ENCODE peak calls at places on chromosomes 4 and X, in ten cellular contexts. K is GM12878, F is uterus, E is tibial nerve, S is spleen, A is right lobe of liver, X is IMR-90, M is upper lobe of left lung, O is ovary, Y is body of pancreas. T is an unnamed sample.

GRCh38 chr4:154622598-154622997 is 10.1 kb upstream of the FGG start:
- DNase-seq in K (no peak), F (no peak), E (peak), S (no peak), A (no peak), X (peak), M (no peak), O (no peak), Y (peak), T (no peak)

GRCh38 chrX:816411-816810 is 185.8 kb downstream of the SHOX start:
- DNase-seq in K (no peak), F (no peak), E (no peak), S (no peak), A (no peak), X (no peak), M (no peak), O (no peak), Y (no peak), T (no peak)

GRCh38 chr4:183110244-183110643 is 11.2 kb downstream of the WWC2 start:
- DNase-seq in K (no peak), F (no peak), E (no peak), S (no peak), A (no peak), X (no peak), M (no peak), O (no peak), Y (no peak), T (no peak)

GRCh38 chr4:185738038-185738552 is 73.9 kb downstream of the SORBS2 start:
- DNase-seq in K (no peak), F (no peak), E (peak), S (no peak), A (no peak), X (peak), M (no peak), O (no peak), Y (no peak), T (peak)

GRCh38 chrX:56963377-56963776 is 32.0 kb downstream of the SPIN3 start:
- DNase-seq in K (no peak), F (no peak), E (no peak), S (no peak), A (no peak), X (no peak), M (no peak), O (no peak), Y (no peak), T (no peak)

GRCh38 chr4:56723201-56723605 is 42.1 kb upstream of the HOPX start:
- DNase-seq in K (no peak), F (no peak), E (no peak), S (no peak), A (no peak), X (no peak), M (no peak), O (no peak), Y (no peak), T (no peak)

GRCh38 chr4:8609824-8610350 is 17.3 kb downstream of the CPZ start:
- DNase-seq in K (no peak), F (no peak), E (no peak), S (no peak), A (no peak), X (no peak), M (peak), O (no peak), Y (no peak), T (no peak)

GRCh38 chr4:80069108-80069836 is 3.8 kb downstream of the ANTXR2 start:
- DNase-seq in K (no peak), F (no peak), E (no peak), S (no peak), A (no peak), X (peak), M (no peak), O (no peak), Y (no peak), T (no peak)

GRCh38 chr4:24105183-24106039 is 215.6 kb upstream of the PPARGC1A start:
- DNase-seq in K (no peak), F (no peak), E (no peak), S (no peak), A (no peak), X (peak), M (no peak), O (no peak), Y (no peak), T (no peak)

GRCh38 chr4:24102621-24103020 is 212.8 kb upstream of the PPARGC1A start:
- DNase-seq in K (no peak), F (no peak), E (no peak), S (no peak), A (no peak), X (no peak), M (no peak), O (no peak), Y (no peak), T (no peak)

GRCh38 chr4:24103434-24104168 is 213.8 kb upstream of the PPARGC1A start:
- DNase-seq in K (no peak), F (no peak), E (no peak), S (no peak), A (no peak), X (peak), M (no peak), O (no peak), Y (no peak), T (no peak)

DNA sequence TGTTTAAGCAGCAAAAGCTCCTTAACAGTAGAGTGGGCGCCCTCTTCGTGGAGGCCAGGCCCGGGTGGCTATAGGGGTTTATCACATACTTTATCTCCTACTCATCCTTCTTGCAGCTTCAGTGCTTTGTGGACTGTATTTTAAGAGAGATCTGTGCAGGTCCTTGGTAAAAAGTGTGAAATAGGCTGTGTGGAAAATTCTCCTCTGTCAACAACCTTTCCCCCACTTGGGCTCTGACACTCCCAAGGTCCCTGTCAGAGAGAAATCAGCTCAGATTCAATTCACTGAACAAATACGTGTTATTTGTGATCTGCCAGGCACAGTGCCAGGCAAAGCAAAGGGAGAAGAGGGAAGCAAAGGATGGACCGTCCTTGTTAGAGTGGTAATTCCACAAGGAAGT is 214.3 kb upstream of the PPARGC1A start:
- DNase-seq in K (no peak), F (no peak), E (no peak), S (no peak), A (peak), X (peak), M (no peak), O (no peak), Y (no peak), T (no peak)
- H3K27ac ChIP-seq in K (no peak), F (no peak), E (no peak), S (no peak), A (no peak), X (peak), M (no peak), O (no peak), Y (no peak), T (no peak)

DNA sequence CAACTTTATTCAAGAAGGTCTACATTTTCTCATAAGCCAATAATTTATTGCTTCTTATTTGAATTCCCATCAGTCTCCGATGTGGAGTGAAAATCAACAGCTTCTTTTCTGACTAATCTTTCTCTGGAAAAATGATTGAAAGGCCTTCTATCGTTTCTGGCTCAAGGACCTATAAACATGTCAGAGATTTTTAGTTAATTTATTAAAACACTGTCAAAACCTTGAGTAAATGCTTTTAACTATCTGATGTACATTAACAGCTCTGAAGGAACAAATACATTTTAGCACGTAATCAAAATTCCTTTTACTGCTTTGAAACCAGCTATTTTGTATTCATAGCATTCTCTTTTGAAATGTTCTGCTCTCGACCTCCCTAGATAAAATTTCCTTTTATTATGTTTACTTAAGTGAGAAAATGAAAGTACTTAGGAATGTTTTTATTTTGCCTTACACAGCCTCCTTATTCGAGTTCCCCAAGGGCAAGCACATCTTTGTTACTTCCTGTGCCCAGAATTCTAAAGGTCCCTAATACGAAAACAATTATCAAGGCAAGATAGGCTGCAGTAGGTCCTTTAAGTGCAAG is 3.2 kb upstream of the ZFX start:
- DNase-seq in K (no peak), F (no peak), E (no peak), S (no peak), A (no peak), X (peak), M (no peak), O (no peak), Y (no peak), T (no peak)
- H3K4me3 ChIP-seq in K (no peak), F (peak), E (peak), S (no peak), A (no peak), X (peak), M (no peak), O (peak), Y (no peak), T (no peak)

DNA sequence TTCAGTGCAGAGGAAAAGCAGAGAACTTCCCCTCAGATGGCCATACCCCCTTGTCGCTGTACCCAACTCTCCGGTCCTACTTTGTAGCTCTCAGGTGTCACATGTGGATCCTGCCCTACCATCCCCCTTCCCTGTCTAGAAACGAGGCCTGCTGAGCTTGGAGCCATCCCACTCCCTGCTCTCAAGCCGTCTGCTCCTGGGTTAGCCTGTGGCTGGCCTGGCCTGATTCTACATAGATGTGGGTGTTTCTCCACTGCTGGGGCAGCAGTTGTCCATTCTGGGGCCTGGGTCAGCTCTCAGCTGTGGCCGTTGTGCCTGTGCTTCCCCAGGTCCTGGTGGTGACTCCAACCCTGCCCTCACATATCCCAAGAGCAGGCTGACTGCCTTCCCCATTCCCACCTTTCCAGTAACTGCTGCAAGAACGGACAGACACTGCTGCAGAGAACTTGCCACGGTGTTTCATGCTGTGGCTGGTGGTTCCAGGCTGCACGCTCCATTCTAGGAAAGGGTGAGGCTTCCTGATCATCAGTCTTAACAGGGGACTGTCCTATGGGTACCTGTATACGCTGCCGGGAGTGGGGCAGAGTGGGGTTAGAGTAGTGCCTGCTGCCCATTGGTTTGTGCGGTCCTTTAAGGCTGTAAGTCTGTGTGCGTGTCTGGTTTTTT is 3.6 kb downstream of the IL9R start:
- DNase-seq in K (no peak), F (no peak), E (no peak), S (peak), A (no peak), X (no peak), M (no peak), O (no peak), Y (no peak), T (no peak)
- TF ChIP-seq POLR2A in K (no peak), F (no peak), E (no peak), S (no peak), A (no peak), X (no peak), M (no peak), O (no peak), Y (no peak), T (no peak)

GRCh38 chrX:108020631-108021030 is 24.2 kb upstream of the VSIG1 start:
- DNase-seq in K (no peak), F (no peak), E (no peak), S (no peak), A (no peak), X (peak), M (no peak), O (no peak), Y (no peak), T (no peak)
- H3K27ac ChIP-seq in K (no peak), F (no peak), E (no peak), S (no peak), A (no peak), X (no peak), M (no peak), O (no peak), Y (no peak), T (no peak)

GRCh38 chrX:123580871-123581270 is 152.0 kb downstream of the THOC2 start:
- DNase-seq in K (no peak), F (no peak), E (no peak), S (no peak), A (no peak), X (no peak), M (no peak), O (no peak), Y (no peak), T (no peak)
- H3K4me3 ChIP-seq in K (no peak), F (no peak), E (no peak), S (no peak), A (no peak), X (no peak), M (no peak), O (no peak), Y (no peak), T (no peak)

DNA sequence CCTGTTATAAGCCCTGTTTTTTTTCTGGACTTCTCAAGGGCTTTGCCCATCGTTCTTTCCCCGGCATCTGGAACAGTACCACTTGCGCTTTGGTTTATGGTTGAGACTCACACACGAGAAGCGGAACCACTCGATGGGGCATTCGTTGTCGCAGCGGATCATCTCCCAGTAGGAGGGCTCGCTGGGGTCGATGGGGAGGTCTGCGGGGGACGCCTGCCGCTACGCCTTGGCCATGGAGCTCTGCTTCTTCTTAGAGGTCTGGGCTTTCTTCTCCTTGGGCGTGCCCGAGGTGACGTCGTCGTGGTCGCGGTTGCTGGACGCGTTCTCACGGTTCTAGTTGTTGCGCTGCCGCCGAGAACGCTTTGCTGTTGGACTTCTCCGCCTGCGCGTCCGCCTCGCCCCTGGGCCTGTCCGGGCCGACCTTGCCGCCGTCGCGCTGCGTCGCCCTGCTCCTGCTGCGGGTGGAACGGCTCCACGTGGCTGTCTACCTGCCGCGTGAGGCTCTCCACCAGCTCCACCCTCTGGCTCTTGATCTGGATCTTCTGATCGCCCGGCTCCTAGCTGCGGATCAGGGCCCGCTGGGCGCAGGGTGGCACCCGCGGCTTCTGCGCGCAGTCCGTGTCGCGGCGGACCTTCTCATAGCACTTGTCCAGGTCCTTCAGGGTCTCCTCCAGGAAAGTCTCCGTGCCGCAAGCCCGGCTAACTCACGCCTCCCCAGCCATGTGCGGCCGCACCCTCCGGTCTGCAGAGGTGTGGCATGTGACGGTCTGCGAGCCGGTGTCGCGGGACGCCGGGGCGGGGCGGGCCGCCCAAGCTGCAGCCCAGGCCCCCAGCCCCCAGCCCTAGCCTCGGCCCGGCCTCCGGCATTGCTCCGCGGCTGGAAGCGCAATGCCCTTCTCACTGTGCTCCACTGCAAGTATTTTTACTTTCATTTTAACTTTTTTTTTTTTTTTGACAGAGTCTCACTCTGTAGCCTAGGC is 40.5 kb upstream of the OGT start:
- DNase-seq in K (no peak), F (peak), E (peak), S (peak), A (peak), X (peak), M (peak), O (peak), Y (peak), T (peak)
- TF ChIP-seq POLR2A in K (no peak), F (no peak), E (no peak), S (no peak), A (no peak), X (no peak), M (peak), O (no peak), Y (no peak), T (no peak)

GRCh38 chr4:164116286-164116685 is 621.8 kb downstream of the TMA16 start:
- DNase-seq in K (no peak), F (no peak), E (no peak), S (no peak), A (no peak), X (no peak), M (no peak), O (no peak), Y (no peak), T (no peak)
- H3K27ac ChIP-seq in K (no peak), F (no peak), E (no peak), S (no peak), A (no peak), X (no peak), M (no peak), O (no peak), Y (no peak), T (no peak)

GRCh38 chr4:7208509-7209451 is 16.4 kb downstream of the SORCS2 start:
- DNase-seq in K (no peak), F (no peak), E (no peak), S (no peak), A (no peak), X (no peak), M (peak), O (no peak), Y (no peak), T (no peak)

GRCh38 chr4:7206385-7206784 is 14.0 kb downstream of the SORCS2 start:
- DNase-seq in K (no peak), F (peak), E (no peak), S (no peak), A (no peak), X (peak), M (no peak), O (no peak), Y (no peak), T (peak)

GRCh38 chr4:7207791-7208231 is 15.5 kb downstream of the SORCS2 start:
- DNase-seq in K (no peak), F (peak), E (no peak), S (no peak), A (no peak), X (no peak), M (no peak), O (no peak), Y (no peak), T (no peak)

GRCh38 chr4:7204656-7205387 is 12.5 kb downstream of the SORCS2 start:
- DNase-seq in K (no peak), F (no peak), E (no peak), S (no peak), A (peak), X (no peak), M (peak), O (no peak), Y (no peak), T (no peak)

GRCh38 chr4:7206856-7207567 is 14.7 kb downstream of the SORCS2 start:
- DNase-seq in K (no peak), F (peak), E (peak), S (no peak), A (peak), X (peak), M (peak), O (peak), Y (peak), T (peak)
- H3K4me3 ChIP-seq in K (no peak), F (no peak), E (no peak), S (no peak), A (no peak), X (no peak), M (no peak), O (no peak), Y (no peak), T (no peak)

GRCh38 chrX:54810532-54810931 is 3.0 kb downstream of the MAGED2 start:
- DNase-seq in K (no peak), F (no peak), E (no peak), S (no peak), A (no peak), X (no peak), M (no peak), O (no peak), Y (no peak), T (no peak)

GRCh38 chrX:54811301-54811885 is 3.8 kb downstream of the MAGED2 start:
- DNase-seq in K (no peak), F (no peak), E (no peak), S (no peak), A (no peak), X (no peak), M (no peak), O (no peak), Y (no peak), T (no peak)

GRCh38 chrX:54808109-54808604 is 612 bp downstream of the MAGED2 start:
- DNase-seq in K (no peak), F (peak), E (peak), S (peak), A (peak), X (no peak), M (peak), O (peak), Y (peak), T (peak)

GRCh38 chrX:54808605-54809483 is 1.3 kb downstream of the MAGED2 start:
- DNase-seq in K (peak), F (peak), E (peak), S (peak), A (peak), X (peak), M (peak), O (peak), Y (peak), T (peak)

GRCh38 chrX:54807524-54808108 is at the start of gene MAGED2:
- DNase-seq in K (no peak), F (peak), E (peak), S (peak), A (no peak), X (peak), M (peak), O (peak), Y (peak), T (peak)
- TF ChIP-seq POLR2A in K (no peak), F (no peak), E (no peak), S (no peak), A (no peak), X (no peak), M (peak), O (peak), Y (peak), T (peak)